ENCODE peak calls at places on chromosomes 6 and 20, in four cellular contexts. J, E, N and W are unnamed samples.

GRCh38 chr6:71967436-71967835 is 81.1 kb downstream of the RIMS1 start:
- DNase-seq in J (no peak), E (no peak), N (no peak), W (no peak)

GRCh38 chr6:150373260-150373701 is 4.5 kb downstream of the IYD start:
- DNase-seq in N (no peak), E (no peak), J (no peak), W (no peak)

GRCh38 chr6:98037571-98037970 is 754.6 kb upstream of the MMS22L start:
- DNase-seq in J (peak), E (no peak), N (no peak), W (no peak)

GRCh38 chr20:2890743-2891142 is 17.5 kb downstream of the PTPRA start:
- DNase-seq in J (no peak), E (no peak), N (no peak), W (no peak)

GRCh38 chr6:46356543-46356942 is 134.7 kb downstream of the RCAN2 start:
- DNase-seq in N (no peak), J (no peak), E (no peak), W (no peak)

GRCh38 chr6:47168176-47168575 is 126.0 kb upstream of the ADGRF1 start:
- DNase-seq in J (peak), N (no peak), E (peak), W (peak)

GRCh38 chr6:42316390-42316970 is 98.8 kb upstream of the MRPS10 start:
- DNase-seq in N (no peak), E (no peak), J (no peak), W (no peak)

GRCh38 chr6:137282253-137282652 is 63.1 kb upstream of the IFNGR1 start:
- DNase-seq in N (no peak), J (no peak), E (no peak), W (no peak)

GRCh38 chr20:40990542-40991120 is 38.0 kb upstream of the TOP1 start:
- DNase-seq in J (peak), E (peak), N (peak), W (peak)

GRCh38 chr6:35124356-35124755 is 16.8 kb downstream of the TCP11 start:
- DNase-seq in E (no peak), N (no peak), J (no peak), W (no peak)

GRCh38 chr6:84671188-84671587 is 93.2 kb downstream of the TBX18 start:
- DNase-seq in J (peak), E (no peak), N (no peak), W (no peak)

GRCh38 chr20:57030611-57031600 is 235.5 kb downstream of the BMP7 start:
- DNase-seq in N (no peak), E (no peak), J (peak), W (no peak)

GRCh38 chr20:5557123-5557522 is 193.1 kb upstream of the SHLD1 start:
- DNase-seq in J (peak), E (no peak), N (peak), W (peak)

GRCh38 chr6:45441811-45442453 is 64.2 kb upstream of the SUPT3H start:
- DNase-seq in J (no peak), E (no peak), N (no peak), W (no peak)

GRCh38 chr6:28537509-28538140 is 11.9 kb downstream of the GPX5 start:
- DNase-seq in J (peak), E (no peak), N (peak), W (no peak)

GRCh38 chr6:125872259-125872921 is 81.6 kb downstream of the NCOA7 start:
- DNase-seq in J (peak), N (no peak), E (no peak), W (no peak)

GRCh38 chr6:45590751-45591184 is 213.0 kb upstream of the SUPT3H start:
- DNase-seq in J (no peak), N (no peak), E (no peak), W (no peak)

GRCh38 chr20:37468886-37469285 is 52.2 kb upstream of the NNAT start:
- DNase-seq in N (no peak), J (no peak), E (no peak), W (no peak)

GRCh38 chr6:43829470-43829869 is 59.5 kb downstream of the VEGFA start:
- DNase-seq in E (no peak), N (no peak), J (no peak), W (no peak)

GRCh38 chr6:6689413-6690143 is 101.1 kb downstream of the LY86 start:
- DNase-seq in J (no peak), E (no peak), N (no peak), W (no peak)

GRCh38 chr6:24188571-24188970 is 62.6 kb downstream of the NRSN1 start:
- DNase-seq in J (peak), N (no peak), E (no peak), W (no peak)

GRCh38 chr6:104603108-104603745 is 256.5 kb downstream of the HACE1 start:
- DNase-seq in J (no peak), E (no peak), N (no peak), W (no peak)

GRCh38 chr6:34563513-34563870 is 7.4 kb upstream of the SPDEF start:
- DNase-seq in E (no peak), J (no peak), N (no peak), W (peak)

GRCh38 chr20:32792316-32792715 is 27.4 kb upstream of the MAPRE1 start:
- DNase-seq in J (peak), E (no peak), N (no peak), W (no peak)

GRCh38 chr20:3890410-3890751 is 1.2 kb downstream of the PANK2 start:
- DNase-seq in N (no peak), E (no peak), J (peak), W (no peak)